ENCODE peak calls at places on chromosome 13, in five cellular contexts. X is IMR-90, C is H1, J is A549, V is WTC11. H is an unnamed sample.
A peak's percentile ranks its signal among the peaks of the same experiment; 100 is the strongest.

GRCh38 chr13:21118180-21118579 is 56.8 kb upstream of the LATS2 start:
- DNase-seq in X (no peak), C (no peak), J (no peak), V (no peak), H (no peak)

GRCh38 chr13:84121456-84121855 is 239.2 kb upstream of the SLITRK1 start:
- DNase-seq in X (no peak), C (no peak), J (no peak), V (no peak), H (no peak)

GRCh38 chr13:68976287-68976686 is 1131.3 kb upstream of the ATXN8OS start:
- DNase-seq in X (no peak), C (no peak), J (no peak), V (no peak), H (no peak)

GRCh38 chr13:94168784-94169512 is 310.5 kb downstream of the DCT start:
- DNase-seq in X (peak; percentile 33), C (no peak), J (no peak), V (no peak), H (no peak)

GRCh38 chr13:37138169-37138568 is 32.7 kb upstream of the CSNK1A1L start:
- DNase-seq in X (no peak), C (peak; percentile 0), J (no peak), V (peak; percentile 12), H (peak; percentile 19)

GRCh38 chr13:70747305-70747704 is 639.1 kb upstream of the KLHL1 start:
- DNase-seq in X (no peak), C (no peak), J (no peak), V (no peak), H (no peak)

GRCh38 chr13:33723772-33724435 is 94.0 kb upstream of the RFC3 start:
- DNase-seq in X (peak; percentile 85), C (peak; percentile 39), J (peak; percentile 30), V (peak; percentile 69), H (peak; percentile 83)

GRCh38 chr13:20607015-20607414 is 40.1 kb downstream of the IFT88 start:
- DNase-seq in X (no peak), C (no peak), J (no peak), V (no peak), H (no peak)

GRCh38 chr13:70613295-70613694 is 505.0 kb upstream of the KLHL1 start:
- DNase-seq in X (no peak), C (no peak), J (no peak), V (no peak), H (no peak)

GRCh38 chr13:67147257-67148218 is 82.6 kb downstream of the PCDH9 start:
- DNase-seq in X (peak; percentile 72), C (no peak), J (no peak), V (no peak), H (no peak)

GRCh38 chr13:28047784-28048388 is 52.5 kb downstream of the FLT3 start:
- DNase-seq in X (peak; percentile 79), C (no peak), J (peak; percentile 4), V (no peak), H (no peak)

GRCh38 chr13:29156136-29156535 is 336.0 kb downstream of the MTUS2 start:
- DNase-seq in X (no peak), C (no peak), J (no peak), V (no peak), H (no peak)

GRCh38 chr13:72792640-72793039 is 10.7 kb downstream of the PIBF1 start:
- DNase-seq in X (no peak), C (no peak), J (no peak), V (no peak), H (peak; percentile 46)

GRCh38 chr13:25874907-25875306 is 176.9 kb downstream of the SHISA2 start:
- DNase-seq in X (no peak), C (no peak), J (no peak), V (no peak), H (no peak)

GRCh38 chr13:20652946-20653345 is 50.6 kb upstream of the IL17D start:
- DNase-seq in X (no peak), C (no peak), J (no peak), V (no peak), H (no peak)

GRCh38 chr13:51825165-51825592 is 19.8 kb downstream of the TMEM272 start:
- DNase-seq in X (no peak), C (no peak), J (no peak), V (no peak), H (no peak)

GRCh38 chr13:94710881-94711560 is 1.3 kb downstream of the SOX21 start:
- DNase-seq in X (no peak), C (no peak), J (peak; percentile 55), V (peak; percentile 53), H (no peak)

GRCh38 chr13:36163809-36164308 is 32.7 kb upstream of the DCLK1 start:
- DNase-seq in X (peak; percentile 87), C (no peak), J (no peak), V (no peak), H (no peak)

GRCh38 chr13:46278474-46278873 is 66.7 kb downstream of the LRRC63 start:
- DNase-seq in X (no peak), C (peak; percentile 21), J (no peak), V (peak; percentile 16), H (no peak)

GRCh38 chr13:45763419-45763818 is 61.3 kb downstream of the CBY2 start:
- DNase-seq in X (no peak), C (no peak), J (no peak), V (no peak), H (no peak)

GRCh38 chr13:104011505-104012270 is 945.5 kb upstream of the SLC10A2 start:
- DNase-seq in X (no peak), C (no peak), J (no peak), V (no peak), H (no peak)

GRCh38 chr13:51435002-51435578 is 17.7 kb downstream of the INTS6 start:
- DNase-seq in X (peak; percentile 49), C (no peak), J (peak; percentile 1), V (no peak), H (no peak)

GRCh38 chr13:49319555-49320350 is 72.0 kb downstream of the CDADC1 start:
- DNase-seq in X (peak; percentile 74), C (no peak), J (no peak), V (no peak), H (no peak)

GRCh38 chr13:36850790-36851438 is 31.9 kb downstream of the RFXAP start:
- DNase-seq in X (no peak), C (no peak), J (no peak), V (peak; percentile 74), H (peak; percentile 23)

GRCh38 chr13:30700364-30700763 is 35.0 kb upstream of the ALOX5AP start:
- DNase-seq in X (no peak), C (no peak), J (no peak), V (no peak), H (no peak)

GRCh38 chr13:112626761-112627160 is 38.8 kb upstream of the TUBGCP3 start:
- DNase-seq in X (no peak), C (no peak), J (no peak), V (no peak), H (no peak)

GRCh38 chr13:114092468-114092867 is 40.0 kb downstream of the RASA3 start:
- DNase-seq in X (no peak), C (no peak), J (no peak), V (no peak), H (no peak)
- TF ChIP-seq USF2 in X (no peak), C (no peak), J (no peak), V (no peak), H (no peak)

GRCh38 chr13:41944229-41944628 is 16.7 kb downstream of the VWA8 start:
- DNase-seq in X (no peak), C (no peak), J (no peak), V (no peak), H (no peak)
- TF ChIP-seq USF2 in X (no peak), C (no peak), J (no peak), V (no peak), H (no peak)

GRCh38 chr13:80337706-80338105 is 3.2 kb downstream of the SPRY2 start:
- DNase-seq in X (no peak), C (no peak), J (no peak), V (no peak), H (no peak)
- TF ChIP-seq USF2 in X (no peak), C (no peak), J (no peak), V (no peak), H (no peak)

GRCh38 chr13:99357149-99357596 is 50.0 kb upstream of the GPR183 start:
- DNase-seq in X (peak; percentile 91), C (no peak), J (no peak), V (no peak), H (no peak)
- TF ChIP-seq USF2 in X (peak; percentile 89), C (no peak), J (no peak), V (no peak), H (no peak)

GRCh38 chr13:77215543-77215942 is 111.4 kb downstream of the MYCBP2 start:
- DNase-seq in X (no peak), C (no peak), J (no peak), V (no peak), H (no peak)
- TF ChIP-seq USF2 in X (no peak), C (no peak), J (no peak), V (no peak), H (no peak)

GRCh38 chr13:99960663-99961440 is 10.7 kb downstream of the ZIC5 start:
- DNase-seq in X (no peak), C (no peak), J (no peak), V (no peak), H (no peak)

GRCh38 chr13:99961634-99962033 is 9.9 kb downstream of the ZIC5 start:
- DNase-seq in X (no peak), C (no peak), J (no peak), V (no peak), H (no peak)

GRCh38 chr13:99959127-99959529 is 12.4 kb downstream of the ZIC5 start:
- DNase-seq in X (no peak), C (no peak), J (no peak), V (no peak), H (no peak)

GRCh38 chr13:99958402-99959126 is 13.0 kb downstream of the ZIC5 start:
- DNase-seq in X (no peak), C (no peak), J (no peak), V (peak; percentile 60), H (no peak)

DNA sequence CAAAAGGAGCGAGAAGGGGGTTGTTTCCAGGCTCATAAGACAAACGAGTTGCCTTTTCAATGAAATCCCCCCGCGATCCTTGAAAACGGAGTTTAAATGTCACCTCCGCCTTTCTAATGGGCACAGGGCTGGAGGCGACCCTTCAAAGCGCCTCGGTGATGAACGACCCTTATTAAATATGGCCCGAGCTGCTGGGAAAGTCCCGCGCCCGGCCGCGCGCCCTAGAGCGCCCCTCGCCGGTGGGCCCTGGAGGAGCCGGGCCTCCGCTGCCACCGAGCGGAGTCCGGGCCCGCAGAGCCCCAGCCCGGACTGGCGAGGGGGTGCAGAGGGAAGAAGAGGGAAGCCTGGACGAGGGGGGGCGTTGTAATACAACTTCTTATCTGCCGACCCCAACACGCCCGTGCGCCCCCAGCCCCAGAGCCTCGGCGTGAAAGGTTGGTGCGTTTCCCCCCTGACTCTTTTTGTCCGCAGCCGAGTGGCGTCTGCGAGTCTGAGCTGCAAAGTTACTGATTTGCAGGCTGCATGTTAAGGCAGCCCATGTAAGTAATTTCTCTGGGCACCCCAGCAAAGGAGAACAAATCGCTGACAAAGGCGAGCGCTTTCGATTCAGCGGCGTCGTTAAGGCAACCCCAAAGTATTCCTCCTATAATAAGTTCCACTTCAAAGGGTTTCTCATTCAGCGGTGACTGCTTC is 11.9 kb downstream of the ZIC5 start:
- DNase-seq in X (no peak), C (no peak), J (no peak), V (peak; percentile 43), H (no peak)
- TF ChIP-seq USF2 in X (no peak), C (no peak), J (no peak), V (no peak), H (no peak)

H was measured in HepG2.